ENCODE peak calls at places on chromosomes 11 and 22, in eight cellular contexts. D is Calu3, P is A549, Y is IMR-90, V is progenitor cell of endocrine pancreas, B is left ventricle myocardium inferior, I is tibial artery, T is MCF 10A. K is an unnamed sample.

GRCh38 chr11:44604171-44604581 is 38.7 kb downstream of the CD82 start:
- DNase-seq in P (no peak), V (no peak), Y (peak), T (peak), D (no peak), I (peak), B (no peak), K (no peak)

GRCh38 chr11:61927501-61927900 is 10.1 kb upstream of the RAB3IL1 start:
- DNase-seq in I (no peak), P (no peak), D (no peak), B (no peak), V (no peak), Y (no peak), T (no peak), K (no peak)

GRCh38 chr11:12390687-12391110 is 13.3 kb downstream of the PARVA start:
- DNase-seq in B (no peak), Y (no peak), P (no peak), V (no peak), I (no peak), T (no peak), D (no peak), K (no peak)

GRCh38 chr22:39897841-39898240 is 3.0 kb upstream of the GRAP2 start:
- DNase-seq in I (no peak), Y (no peak), D (no peak), P (no peak), V (no peak), T (no peak), B (no peak), K (no peak)

GRCh38 chr11:114284021-114284420 is 12.2 kb upstream of the NNMT start:
- DNase-seq in V (no peak), D (no peak), I (no peak), B (no peak), Y (no peak), P (no peak), T (peak), K (no peak)

GRCh38 chr11:79184285-79184684 is 256.5 kb downstream of the TENM4 start:
- DNase-seq in Y (no peak), I (no peak), T (no peak), D (no peak), V (no peak), B (no peak), P (no peak), K (no peak)

GRCh38 chr11:13120691-13121090 is 111.6 kb downstream of the RASSF10 start:
- DNase-seq in Y (peak), I (no peak), P (no peak), D (no peak), T (peak), B (no peak), V (no peak), K (no peak)

GRCh38 chr11:12725047-12725862 is 51.0 kb downstream of the TEAD1 start:
- DNase-seq in I (no peak), D (peak), B (no peak), T (no peak), V (no peak), Y (no peak), P (no peak), K (no peak)

GRCh38 chr11:72684236-72684912 is 10.2 kb upstream of the PDE2A start:
- DNase-seq in I (peak), T (peak), V (peak), P (peak), Y (peak), D (peak), B (peak), K (peak)

GRCh38 chr11:111918390-111919256 is at the start of gene C11orf52:
- DNase-seq in B (no peak), T (peak), Y (peak), D (peak), V (peak), I (no peak), P (no peak), K (no peak)

GRCh38 chr22:42743501-42743991 is 22.9 kb upstream of the A4GALT start:
- DNase-seq in I (peak), Y (no peak), P (no peak), T (peak), D (no peak), B (peak), V (no peak), K (no peak)

GRCh38 chr22:46754110-46754799 is 8.2 kb upstream of the TBC1D22A start:
- DNase-seq in B (peak), P (peak), I (peak), T (peak), D (peak), Y (peak), V (no peak), K (no peak)

GRCh38 chr11:46616551-46617450 is at the start of gene HARBI1:
- DNase-seq in I (peak), T (peak), B (peak), Y (peak), D (peak), V (peak), P (peak), K (peak)

GRCh38 chr11:110774138-110775014 is 62.1 kb upstream of the ARHGAP20 start:
- DNase-seq in Y (peak), P (no peak), D (no peak), I (no peak), V (no peak), T (peak), B (no peak), K (no peak)

GRCh38 chr11:122306776-122307479 is 190.9 kb upstream of the BLID start:
- DNase-seq in V (no peak), Y (no peak), B (no peak), I (no peak), T (no peak), P (no peak), D (no peak), K (no peak)

GRCh38 chr11:30284836-30285235 is 38.1 kb upstream of the ARL14EP start:
- DNase-seq in T (no peak), B (no peak), I (no peak), D (no peak), Y (no peak), V (no peak), P (no peak), K (no peak)

GRCh38 chr11:108967571-108967970 is 302.7 kb downstream of the DDX10 start:
- DNase-seq in D (no peak), V (no peak), Y (no peak), T (no peak), B (peak), P (no peak), I (no peak), K (no peak)

GRCh38 chr22:38549106-38549884 is 20.7 kb downstream of the DMC1 start:
- DNase-seq in P (no peak), V (no peak), B (no peak), Y (no peak), T (no peak), D (peak), I (no peak), K (no peak)

GRCh38 chr22:37241351-37242142 is 2.5 kb downstream of the RAC2 start:
- DNase-seq in I (no peak), B (no peak), P (no peak), V (no peak), D (no peak), T (no peak), Y (no peak), K (no peak)

GRCh38 chr22:25492950-25493790 is 71.3 kb upstream of the GRK3 start:
- DNase-seq in D (no peak), Y (no peak), T (no peak), V (no peak), P (no peak), B (no peak), I (no peak), K (no peak)

GRCh38 chr11:38297670-38298069 is 1699.6 kb upstream of the RAG2 start:
- DNase-seq in T (no peak), B (no peak), I (no peak), V (no peak), D (no peak), Y (no peak), P (no peak), K (no peak)

GRCh38 chr22:22943521-22944267 is 56.1 kb downstream of the IGLL5 start:
- DNase-seq in I (no peak), P (no peak), Y (no peak), V (peak), D (no peak), T (no peak), B (no peak), K (peak)
- TF ChIP-seq CTCF in I (no peak), P (no peak), Y (no peak), V (no peak), D (no peak), T (no peak), B (no peak), K (no peak)

DNA sequence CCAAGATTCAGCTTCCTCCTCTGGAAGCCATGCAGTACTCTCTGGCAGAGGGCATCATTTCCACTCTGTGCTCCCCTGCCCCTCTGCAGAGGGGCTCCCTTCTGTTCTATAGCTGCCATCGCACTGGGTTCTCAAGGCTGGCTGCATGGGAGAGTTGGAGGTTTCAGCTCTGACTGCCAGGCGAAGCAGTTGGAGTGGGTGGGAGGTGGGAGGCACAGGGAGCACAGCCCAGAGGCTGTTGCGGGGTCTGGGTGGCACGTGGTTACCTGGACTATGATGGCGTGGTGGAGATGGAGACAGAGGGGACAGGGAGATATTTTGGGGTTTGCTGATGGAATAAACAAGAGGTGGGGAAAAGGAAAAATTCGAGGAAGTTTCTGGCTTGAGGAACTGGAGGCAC is 4.8 kb downstream of the PMM1 start:
- DNase-seq in P (no peak), D (no peak), Y (no peak), T (no peak), B (no peak), V (no peak), I (no peak), K (no peak)
- TF ChIP-seq CTCF in P (no peak), D (no peak), Y (no peak), T (no peak), B (no peak), V (no peak), I (no peak), K (no peak)

DNA sequence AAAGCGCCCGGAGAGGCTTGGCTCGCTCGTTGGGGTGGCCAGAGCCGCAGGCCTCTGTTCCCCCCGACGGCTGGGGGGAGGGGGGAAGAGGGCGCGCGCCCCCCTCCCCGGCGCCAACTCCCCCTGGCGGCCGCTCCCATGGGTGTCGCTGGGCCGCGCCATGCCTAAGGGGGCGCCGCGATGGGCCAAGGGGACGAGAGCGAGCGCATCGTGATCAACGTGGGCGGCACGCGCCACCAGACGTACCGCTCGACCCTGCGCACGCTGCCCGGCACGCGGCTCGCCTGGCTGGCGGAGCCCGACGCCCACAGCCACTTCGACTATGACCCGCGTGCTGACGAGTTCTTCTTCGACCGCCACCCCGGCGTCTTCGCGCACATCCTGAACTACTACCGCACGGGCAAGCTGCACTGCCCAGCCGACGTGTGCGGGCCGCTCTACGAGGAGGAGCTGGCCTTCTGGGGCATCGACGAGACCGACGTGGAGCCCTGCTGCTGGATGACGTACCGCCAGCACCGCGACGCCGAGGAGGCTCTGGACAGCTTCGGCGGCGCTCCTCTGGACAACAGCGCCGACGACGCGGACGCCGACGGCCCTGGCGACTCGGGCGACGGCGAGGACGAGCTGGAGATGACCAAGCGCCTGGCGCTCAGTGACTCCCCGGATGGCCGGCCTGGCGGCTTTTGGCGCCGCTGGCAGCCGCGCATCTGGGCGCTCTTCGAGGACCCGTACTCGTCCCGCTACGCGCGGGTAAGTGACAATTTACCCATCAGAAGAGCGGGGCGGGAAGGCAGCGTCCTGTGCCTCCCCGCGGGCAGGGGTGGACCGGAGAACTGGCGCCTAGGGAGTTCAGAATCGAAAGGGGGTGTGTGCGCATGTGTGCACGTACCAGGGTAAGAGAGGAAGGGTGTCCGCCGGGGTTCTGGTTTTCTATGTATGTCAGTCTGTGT is 1.5 kb downstream of the KCNC1 start:
- DNase-seq in V (no peak), D (no peak), P (no peak), Y (no peak), T (no peak), B (no peak), I (peak), K (no peak)
- TF ChIP-seq CTCF in V (peak), D (no peak), P (peak), Y (peak), T (no peak), B (peak), I (no peak), K (no peak)

GRCh38 chr11:118264568-118265470 is 722 bp upstream of the MPZL2 start:
- DNase-seq in V (no peak), B (no peak), T (peak), D (no peak), P (no peak), Y (no peak), I (no peak), K (no peak)
- TF ChIP-seq CTCF in V (no peak), B (no peak), T (no peak), D (no peak), P (no peak), Y (no peak), I (no peak), K (no peak)

GRCh38 chr22:23151827-23152226 is 6.5 kb downstream of the RAB36 start:
- DNase-seq in I (no peak), V (no peak), Y (no peak), P (no peak), T (no peak), B (no peak), D (no peak), K (no peak)
- TF ChIP-seq CTCF in I (no peak), V (no peak), Y (no peak), P (no peak), T (no peak), B (no peak), D (no peak), K (no peak)